ENCODE peak calls at places on chromosomes 4 and X, in seven cellular contexts. F is GM23248, O is HepG2, V is osteoblast, R is fibroblast of lung, N is DND-41, E is IMR-90. Z is an unnamed sample.

GRCh38 chrX:349196-349595 is 30.6 kb upstream of the GTPBP6 start:
- DNase-seq in O (no peak), N (no peak), F (no peak), E (no peak), V (no peak), R (no peak), Z (no peak)

GRCh38 chrX:47146121-47146935 is 1.3 kb downstream of the RBM10 start:
- DNase-seq in E (no peak), V (peak; percentile 75), N (peak; percentile 41), O (no peak), F (peak; percentile 37), R (no peak), Z (no peak)

GRCh38 chrX:40877869-40878268 is 142.5 kb upstream of the MED14 start:
- DNase-seq in N (peak; percentile 4), R (peak; percentile 67), F (peak; percentile 33), O (peak; percentile 8), V (no peak), E (peak; percentile 39), Z (peak; percentile 61)

GRCh38 chr4:10706236-10706635 is 21.7 kb upstream of the CLNK start:
- DNase-seq in E (peak; percentile 23), O (no peak), N (no peak), F (no peak), V (no peak), R (peak; percentile 29), Z (no peak)

GRCh38 chrX:4193500-4193899 is 480.1 kb upstream of the PRKX start:
- DNase-seq in F (no peak), O (no peak), E (no peak), R (no peak), V (no peak), N (no peak), Z (no peak)

GRCh38 chr4:147009875-147010274 is 64.2 kb upstream of the TTC29 start:
- DNase-seq in R (no peak), V (no peak), F (no peak), N (no peak), E (no peak), O (no peak), Z (no peak)

GRCh38 chr4:1654216-1654945 is 29.7 kb downstream of the FAM53A start:
- DNase-seq in R (no peak), F (no peak), E (no peak), O (no peak), N (no peak), V (no peak), Z (no peak)

GRCh38 chrX:69309074-69309792 is 144.0 kb upstream of the PJA1 start:
- DNase-seq in V (no peak), F (no peak), N (no peak), E (no peak), R (no peak), O (peak; percentile 71), Z (no peak)

GRCh38 chrX:2503591-2504500 is 3.1 kb upstream of the DHRSX start:
- DNase-seq in O (no peak), R (no peak), E (no peak), N (no peak), V (no peak), F (no peak), Z (no peak)

GRCh38 chr4:97367878-97368277 is 775.4 kb downstream of the STPG2 start:
- DNase-seq in V (no peak), O (no peak), E (no peak), N (no peak), F (peak; percentile 2), R (no peak), Z (no peak)

GRCh38 chr4:144820115-144820514 is 174.2 kb downstream of the HHIP start:
- DNase-seq in F (peak; percentile 56), E (peak; percentile 11), R (peak; percentile 17), O (no peak), V (no peak), N (no peak), Z (peak; percentile 15)

GRCh38 chr4:150268444-150268843 is 190.2 kb downstream of the DCLK2 start:
- DNase-seq in R (peak; percentile 40), V (no peak), E (peak; percentile 25), F (no peak), N (no peak), O (no peak), Z (no peak)

GRCh38 chr4:4720671-4721070 is 138.8 kb upstream of the MSX1 start:
- DNase-seq in O (no peak), N (no peak), R (no peak), F (no peak), E (no peak), V (no peak), Z (no peak)

GRCh38 chr4:181006509-181007290 is 1236.5 kb upstream of the TENM3 start:
- DNase-seq in R (peak; percentile 28), N (no peak), E (no peak), O (no peak), V (no peak), F (peak; percentile 42), Z (no peak)

GRCh38 chr4:113790478-113790877 is 28.9 kb upstream of the CAMK2D start:
- DNase-seq in E (no peak), O (no peak), V (no peak), R (no peak), F (no peak), N (no peak), Z (no peak)

GRCh38 chr4:15778191-15778741 is at the start of gene CD38:
- DNase-seq in F (peak; percentile 41), N (peak; percentile 89), V (no peak), O (no peak), E (no peak), R (no peak), Z (peak; percentile 65)

GRCh38 chr4:36363024-36363423 is 81.6 kb downstream of the DTHD1 start:
- DNase-seq in O (no peak), E (no peak), V (no peak), N (no peak), F (no peak), R (no peak), Z (no peak)

DNA sequence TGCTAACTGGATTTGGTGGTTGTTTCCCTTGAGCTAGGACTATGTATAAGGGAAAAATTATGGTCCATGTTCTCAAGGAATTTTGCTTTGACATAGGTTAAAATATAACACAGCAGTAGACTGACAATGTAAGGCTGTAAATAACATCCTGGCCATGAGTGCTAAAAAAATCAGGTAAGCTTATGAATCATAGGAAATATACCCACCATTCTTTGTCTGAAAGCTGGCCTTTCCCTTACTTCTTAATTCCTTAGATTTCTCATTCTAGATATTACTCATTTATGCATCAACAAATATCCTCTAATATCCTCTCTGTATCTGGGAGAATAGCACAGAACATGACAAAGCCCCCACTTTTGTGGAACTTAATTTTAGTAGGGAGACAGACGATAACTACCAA is 6.8 kb upstream of the CHRNA9 start:
- DNase-seq in O (no peak), V (no peak), E (no peak), F (no peak), R (no peak), N (no peak), Z (no peak)
- H2AFZ ChIP-seq in O (no peak overlapping the region), V (no peak overlapping the region), E (no peak overlapping the region), F (no peak overlapping the region), R (no peak overlapping the region), N (no peak overlapping the region), Z (no peak overlapping the region)

GRCh38 chrX:107827137-107827831 is 1.6 kb downstream of the MID2 start:
- DNase-seq in V (peak; percentile 88), R (no peak), F (peak; percentile 46), E (no peak), N (no peak), O (no peak), Z (no peak)
- H2AFZ ChIP-seq in V (peak overlapping the region; percentile 50), R (peak overlapping the region; percentile 46), F (peak overlapping the region; percentile 83), E (no peak overlapping the region), N (no peak overlapping the region), O (no peak overlapping the region), Z (no peak overlapping the region)

GRCh38 chrX:33086886-33087285 is 124.5 kb downstream of the DMD start:
- DNase-seq in N (no peak), E (no peak), V (no peak), R (no peak), F (no peak), O (no peak), Z (no peak)

GRCh38 chrX:33082371-33082770 is 129.0 kb downstream of the DMD start:
- DNase-seq in O (no peak), F (no peak), V (no peak), E (no peak), N (no peak), R (no peak), Z (no peak)

GRCh38 chrX:33087411-33087810 is 123.9 kb downstream of the DMD start:
- DNase-seq in N (no peak), E (no peak), R (no peak), O (no peak), F (no peak), V (no peak), Z (no peak)
- H2AFZ ChIP-seq in N (no peak overlapping the region), E (no peak overlapping the region), R (no peak overlapping the region), O (no peak overlapping the region), F (no peak overlapping the region), V (no peak overlapping the region), Z (peak overlapping the region; percentile 12)

GRCh38 chr4:26748805-26749204 is 111.8 kb upstream of the STIM2 start:
- DNase-seq in E (no peak), N (no peak), R (no peak), F (no peak), V (no peak), O (no peak), Z (peak; percentile 61)
- H2AFZ ChIP-seq in E (no peak overlapping the region), N (no peak overlapping the region), R (no peak overlapping the region), F (no peak overlapping the region), V (no peak overlapping the region), O (no peak overlapping the region), Z (no peak overlapping the region)

GRCh38 chrX:12922600-12922919 is 16.1 kb downstream of the TLR8 start:
- DNase-seq in O (no peak), V (no peak), E (no peak), F (no peak), N (no peak), R (no peak), Z (no peak)
- H2AFZ ChIP-seq in O (no peak overlapping the region), V (no peak overlapping the region), E (no peak overlapping the region), F (no peak overlapping the region), N (no peak overlapping the region), R (no peak overlapping the region), Z (no peak overlapping the region)

DNA sequence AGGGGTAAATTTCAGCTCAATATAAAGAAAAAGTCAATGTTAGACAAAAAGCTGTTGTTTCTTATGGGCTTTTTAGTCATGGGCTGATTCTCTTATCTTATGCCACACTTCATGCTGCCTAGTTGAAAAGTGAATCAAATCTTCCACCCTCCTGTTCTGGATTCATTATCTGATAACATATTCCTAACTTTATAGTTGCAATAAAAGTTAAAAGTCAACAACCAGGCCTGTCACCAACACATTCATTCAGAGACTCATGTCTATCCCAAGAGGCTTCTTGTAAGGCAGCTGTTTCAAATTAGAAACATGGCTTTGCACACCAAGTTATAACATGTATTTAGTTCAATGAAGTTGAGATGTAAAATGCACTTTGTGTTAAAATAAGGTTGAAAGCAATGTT is 243.8 kb downstream of the ADAMTS3 start:
- DNase-seq in O (no peak), F (peak; percentile 13), E (no peak), N (no peak), R (no peak), V (no peak), Z (no peak)
- H2AFZ ChIP-seq in O (no peak overlapping the region), F (no peak overlapping the region), E (no peak overlapping the region), N (no peak overlapping the region), R (no peak overlapping the region), V (peak overlapping the region; percentile 39), Z (no peak overlapping the region)

GRCh38 chrX:17456526-17456925 is 81.5 kb downstream of the NHS start:
- DNase-seq in F (no peak), O (no peak), R (no peak), N (no peak), E (no peak), V (no peak), Z (no peak)
- H2AFZ ChIP-seq in F (no peak overlapping the region), O (peak overlapping the region; percentile 15), R (no peak overlapping the region), N (no peak overlapping the region), E (no peak overlapping the region), V (no peak overlapping the region), Z (no peak overlapping the region)